ENCODE peak calls at places on chromosomes 16 and 17, in nine cellular contexts. I is esophagus squamous epithelium; E is uterus; L is adrenal gland; O is tibial artery; H is pancreas; Q is CD4-positive, alpha-beta memory T cell; F is neural progenitor cell; S is psoas muscle. M is an unnamed sample.

GRCh38 chr16:29744541-29745101 is 1.2 kb downstream of the C16orf54 start:
- DNase-seq in F (no peak), L (no peak), E (no peak), I (no peak), O (no peak), S (no peak), Q (no peak), H (peak; percentile 66), M (no peak)

GRCh38 chr17:65455972-65456343 is 105.5 kb downstream of the AXIN2 start:
- DNase-seq in Q (no peak), S (no peak), F (peak; percentile 67), E (no peak), L (peak; percentile 41), O (no peak), H (no peak), I (no peak), M (peak; percentile 49)

GRCh38 chr16:88374736-88375135 is 8.0 kb upstream of the ZNF469 start:
- DNase-seq in Q (no peak), I (no peak), F (no peak), H (peak; percentile 30), E (no peak), O (no peak), S (no peak), L (peak; percentile 5), M (no peak)

GRCh38 chr17:49783051-49783715 is 5.3 kb upstream of the KAT7 start:
- DNase-seq in I (no peak), Q (no peak), H (no peak), L (no peak), E (peak; percentile 49), F (no peak), S (no peak), O (peak; percentile 28), M (no peak)

GRCh38 chr17:34556951-34557350 is 22.4 kb upstream of the TMEM132E start:
- DNase-seq in I (no peak), Q (no peak), S (no peak), H (no peak), E (no peak), L (no peak), F (no peak), O (no peak), M (no peak)

GRCh38 chr17:77772899-77773358 is 185.6 kb upstream of the TNRC6C start:
- DNase-seq in O (no peak), L (no peak), S (no peak), E (no peak), H (no peak), I (no peak), F (no peak), Q (no peak), M (no peak)

GRCh38 chr16:89742948-89743347 is 21.6 kb downstream of the ZNF276 start:
- DNase-seq in L (no peak), I (no peak), S (no peak), F (no peak), Q (no peak), H (no peak), E (no peak), O (no peak), M (no peak)

GRCh38 chr16:70653809-70654771 is 7.7 kb downstream of the IL34 start:
- DNase-seq in E (peak; percentile 91), L (peak; percentile 81), F (peak; percentile 84), I (no peak), H (peak; percentile 74), Q (peak; percentile 70), S (peak; percentile 76), O (peak; percentile 86), M (peak; percentile 81)

GRCh38 chr16:57889111-57889510 is 81.8 kb downstream of the CNGB1 start:
- DNase-seq in H (no peak), I (no peak), F (no peak), O (no peak), E (no peak), S (no peak), L (no peak), Q (no peak), M (no peak)

GRCh38 chr17:37399404-37399803 is 7.2 kb downstream of the ACACA start:
- DNase-seq in O (no peak), F (no peak), Q (no peak), L (no peak), E (no peak), I (no peak), H (no peak), S (no peak), M (no peak)

GRCh38 chr17:18070861-18071340 is 16.8 kb upstream of the DRG2 start:
- DNase-seq in E (peak; percentile 22), F (peak; percentile 49), O (no peak), Q (no peak), L (no peak), H (no peak), S (no peak), I (no peak), M (no peak)

GRCh38 chr17:42653179-42654124 is 5.6 kb upstream of the TUBG2 start:
- DNase-seq in Q (no peak), O (peak; percentile 61), L (peak; percentile 65), F (peak; percentile 59), I (no peak), S (peak; percentile 68), E (peak; percentile 80), H (peak; percentile 79), M (no peak)

GRCh38 chr17:37678036-37678435 is 34.8 kb upstream of the DDX52 start:
- DNase-seq in S (no peak), F (no peak), E (no peak), O (no peak), Q (no peak), L (no peak), H (no peak), I (no peak), M (no peak)

GRCh38 chr16:69286941-69287713 is 24.0 kb upstream of the VPS4A start:
- DNase-seq in H (no peak), E (peak; percentile 77), F (peak; percentile 54), Q (peak; percentile 61), S (peak; percentile 79), L (peak; percentile 58), O (peak; percentile 83), I (no peak), M (peak; percentile 56)

GRCh38 chr16:19289805-19290490 is 4.4 kb downstream of the CLEC19A start:
- DNase-seq in Q (no peak), O (no peak), F (peak; percentile 83), H (peak; percentile 28), I (no peak), E (no peak), S (no peak), L (no peak), M (no peak)

GRCh38 chr16:15735610-15736009 is 85.6 kb downstream of the NDE1 start:
- DNase-seq in O (no peak), S (no peak), Q (no peak), F (no peak), H (no peak), I (no peak), L (no peak), E (no peak), M (no peak)

GRCh38 chr16:74738134-74738541 is 36.5 kb downstream of the FA2H start:
- DNase-seq in L (no peak), I (no peak), H (peak; percentile 55), S (no peak), E (no peak), Q (no peak), O (no peak), F (peak; percentile 34), M (no peak)
- H3K27ac ChIP-seq in L (no peak overlapping the region), I (peak overlapping the region; percentile 19), H (no peak overlapping the region), S (no peak overlapping the region), E (no peak overlapping the region), Q (no peak overlapping the region), O (no peak overlapping the region), F (no peak overlapping the region), M (no peak overlapping the region)

DNA sequence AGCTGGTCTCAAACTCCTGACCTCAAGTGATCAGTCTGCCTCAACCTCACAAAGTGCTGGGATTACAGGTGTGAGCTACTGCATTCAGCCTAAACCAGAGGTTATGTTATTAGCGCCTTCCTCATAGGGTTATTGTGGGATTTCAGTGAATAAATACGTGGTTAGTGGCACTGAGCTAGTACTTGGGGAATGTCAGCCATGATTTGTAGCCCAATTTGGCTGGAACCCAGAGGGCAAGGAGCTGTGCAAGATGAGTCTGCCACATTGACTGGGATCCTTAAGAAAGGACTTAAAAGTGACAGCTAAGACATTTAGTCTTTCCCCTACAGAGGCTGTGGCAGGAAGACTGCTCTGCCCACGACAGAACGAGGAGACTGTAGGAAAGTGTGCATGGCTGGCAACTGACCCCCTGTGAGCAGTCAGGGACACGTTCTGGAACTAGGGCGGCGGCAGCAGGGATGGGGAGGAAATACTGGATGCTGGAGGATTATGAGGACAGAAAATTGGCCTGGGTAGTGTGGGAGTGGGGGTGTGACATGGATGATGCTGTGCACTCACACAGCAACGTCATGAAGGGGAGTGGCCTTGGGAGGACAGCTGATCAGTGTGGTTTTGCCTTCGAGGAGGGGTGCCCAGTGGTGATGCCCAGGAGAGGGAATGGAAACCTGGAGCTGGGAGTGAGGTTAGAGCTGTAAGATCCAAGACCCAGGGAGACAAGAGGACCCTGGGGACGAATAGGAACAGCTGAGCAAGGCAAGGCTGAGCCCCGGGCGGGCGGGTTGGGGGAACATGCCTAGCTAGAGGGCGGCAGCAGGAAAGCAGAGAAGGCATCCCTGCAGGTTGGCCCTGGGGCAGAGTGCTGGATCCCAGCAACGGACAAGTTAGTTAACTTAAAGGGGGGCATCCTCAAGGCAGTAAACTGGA is 14.5 kb downstream of the ATP5PD start:
- DNase-seq in Q (peak; percentile 82), F (peak; percentile 40), E (peak; percentile 81), I (peak; percentile 20), L (peak; percentile 76), O (peak; percentile 88), H (no peak), S (peak; percentile 76), M (peak; percentile 69)
- H3K4me3 ChIP-seq in Q (no peak overlapping the region), F (peak overlapping the region; percentile 94), E (peak overlapping the region; percentile 56), I (no peak overlapping the region), L (no peak overlapping the region), O (peak overlapping the region; percentile 71), H (no peak overlapping the region), S (peak overlapping the region; percentile 78), M (no peak overlapping the region)

GRCh38 chr17:46789610-46790009 is 28.9 kb downstream of the WNT3 start:
- DNase-seq in S (no peak), I (no peak), H (no peak), Q (no peak), L (no peak), E (no peak), F (no peak), O (no peak), M (no peak)

GRCh38 chr17:46791531-46791930 is 27.0 kb downstream of the WNT3 start:
- DNase-seq in E (no peak), Q (no peak), O (no peak), I (no peak), S (no peak), H (no peak), F (no peak), L (no peak), M (no peak)

GRCh38 chr17:46792071-46792470 is 26.4 kb downstream of the WNT3 start:
- DNase-seq in L (no peak), F (no peak), Q (no peak), O (no peak), S (no peak), I (no peak), H (no peak), E (no peak), M (no peak)

GRCh38 chr17:46788796-46789195 is 29.7 kb downstream of the WNT3 start:
- DNase-seq in E (no peak), H (no peak), F (peak; percentile 40), S (no peak), L (no peak), I (no peak), Q (no peak), O (no peak), M (no peak)

GRCh38 chr17:46790216-46790615 is 28.3 kb downstream of the WNT3 start:
- DNase-seq in Q (no peak), H (no peak), F (no peak), S (no peak), I (no peak), O (no peak), L (no peak), E (no peak), M (no peak)
- H3K27ac ChIP-seq in Q (no peak overlapping the region), H (no peak overlapping the region), F (no peak overlapping the region), S (no peak overlapping the region), I (no peak overlapping the region), O (no peak overlapping the region), L (no peak overlapping the region), E (no peak overlapping the region), M (no peak overlapping the region)

GRCh38 chr17:45757431-45758218 is 26.5 kb upstream of the CRHR1 start:
- DNase-seq in O (no peak), L (no peak), I (no peak), H (peak; percentile 28), E (no peak), Q (no peak), S (no peak), F (no peak), M (no peak)
- H3K4me3 ChIP-seq in O (no peak overlapping the region), L (no peak overlapping the region), I (no peak overlapping the region), H (no peak overlapping the region), E (no peak overlapping the region), Q (no peak overlapping the region), S (no peak overlapping the region), F (no peak overlapping the region), M (no peak overlapping the region)